ENCODE peak calls at places on chromosomes 3 and 15, in seven cellular contexts. M is upper lobe of right lung, E is anterior cingulate cortex, T is WTC11, H is RCC 7860, A is esophagus squamous epithelium, N is HT-29. V is an unnamed sample.

GRCh38 chr15:40254452-40254851 is 15.6 kb downstream of the PAK6 start:
- DNase-seq in M (no peak), E (no peak), T (no peak), H (no peak), A (no peak), N (no peak), V (no peak)

GRCh38 chr3:53749428-53749827 is 96.8 kb downstream of the CHDH start:
- DNase-seq in M (no peak), E (no peak), T (no peak), H (no peak), A (no peak), N (no peak), V (no peak)

GRCh38 chr15:94164202-94164807 is 67.1 kb upstream of the MCTP2 start:
- DNase-seq in M (no peak), E (no peak), T (peak; percentile 67), H (peak; percentile 44), A (no peak), N (peak; percentile 92), V (peak; percentile 20)

GRCh38 chr3:183381179-183381578 is 47.2 kb downstream of the MCF2L2 start:
- DNase-seq in M (no peak), E (no peak), T (no peak), H (peak; percentile 23), A (no peak), N (no peak), V (no peak)

GRCh38 chr15:92161039-92161670 is 232.5 kb upstream of the ST8SIA2 start:
- DNase-seq in M (no peak), E (no peak), T (no peak), H (no peak), A (no peak), N (no peak), V (no peak)

GRCh38 chr3:5010706-5011554 is 31.7 kb downstream of the BHLHE40 start:
- DNase-seq in M (peak; percentile 34), E (no peak), T (no peak), H (no peak), A (no peak), N (no peak), V (no peak)

GRCh38 chr15:71784719-71785118 is 25.6 kb upstream of the NR2E3 start:
- DNase-seq in M (no peak), E (no peak), T (peak; percentile 71), H (no peak), A (no peak), N (no peak), V (no peak)

GRCh38 chr3:66220066-66220465 is 735 bp upstream of the SLC25A26 start:
- DNase-seq in M (no peak), E (no peak), T (no peak), H (no peak), A (no peak), N (no peak), V (no peak)

GRCh38 chr3:126181398-126181725 is 976 bp upstream of the ALDH1L1 start:
- DNase-seq in M (no peak), E (no peak), T (no peak), H (no peak), A (no peak), N (no peak), V (no peak)

GRCh38 chr15:67955256-67955655 is 98.9 kb upstream of the PIAS1 start:
- DNase-seq in M (no peak), E (no peak), T (no peak), H (no peak), A (no peak), N (no peak), V (no peak)

GRCh38 chr3:58999134-58999778 is 50.6 kb downstream of the CFAP20DC start:
- DNase-seq in M (no peak), E (no peak), T (no peak), H (no peak), A (no peak), N (no peak), V (no peak)

GRCh38 chr15:55784284-55784683 is 41.3 kb upstream of the PRTG start:
- DNase-seq in M (no peak), E (no peak), T (no peak), H (no peak), A (no peak), N (no peak), V (no peak)

GRCh38 chr3:10008588-10009344 is 17.5 kb upstream of the FANCD2 start:
- DNase-seq in M (peak; percentile 94), E (peak; percentile 61), T (peak; percentile 85), H (no peak), A (no peak), N (peak; percentile 82), V (peak; percentile 73)

GRCh38 chr15:38846351-38846750 is 281.7 kb upstream of the RASGRP1 start:
- DNase-seq in M (no peak), E (no peak), T (no peak), H (no peak), A (no peak), N (no peak), V (no peak)

GRCh38 chr15:39887832-39888231 is 32.2 kb downstream of the GPR176 start:
- DNase-seq in M (no peak), E (no peak), T (no peak), H (peak; percentile 19), A (no peak), N (peak; percentile 72), V (peak; percentile 15)

GRCh38 chr15:55587321-55588069 is 650 bp downstream of the PYGO1 start:
- DNase-seq in M (no peak), E (no peak), T (peak; percentile 52), H (no peak), A (no peak), N (no peak), V (no peak)

GRCh38 chr3:113261996-113262665 is 50.8 kb downstream of the BOC start:
- DNase-seq in M (no peak), E (no peak), T (no peak), H (no peak), A (no peak), N (peak; percentile 17), V (no peak)

GRCh38 chr15:78276032-78276943 is 11.9 kb downstream of the DNAJA4 start:
- DNase-seq in M (no peak), E (no peak), T (no peak), H (no peak), A (no peak), N (no peak), V (no peak)

GRCh38 chr3:65508743-65509422 is 529.8 kb downstream of the MAGI1 start:
- DNase-seq in M (no peak), E (no peak), T (no peak), H (no peak), A (no peak), N (no peak), V (no peak)

GRCh38 chr3:188343894-188344293 is 189.9 kb downstream of the LPP start:
- DNase-seq in M (no peak), E (no peak), T (no peak), H (no peak), A (no peak), N (no peak), V (no peak)

GRCh38 chr15:72315706-72316370 is 4.1 kb downstream of the CELF6 start:
- DNase-seq in M (no peak), E (no peak), T (no peak), H (no peak), A (no peak), N (no peak), V (no peak)

GRCh38 chr15:25345943-25346342 is 92.9 kb downstream of the UBE3A start:
- DNase-seq in M (no peak), E (peak; percentile 69), T (peak; percentile 41), H (no peak), A (no peak), N (no peak), V (no peak)

GRCh38 chr3:186125118-186125517 is 16.2 kb upstream of the ETV5 start:
- DNase-seq in M (no peak), E (no peak), T (no peak), H (no peak), A (no peak), N (no peak), V (no peak)

GRCh38 chr15:45871121-45871855 is 236.5 kb downstream of the SQOR start:
- DNase-seq in M (no peak), E (no peak), T (no peak), H (no peak), A (no peak), N (peak; percentile 25), V (peak; percentile 17)

GRCh38 chr3:126245811-126246727 is 65.7 kb upstream of the ALDH1L1 start:
- DNase-seq in M (peak; percentile 67), E (peak; percentile 23), T (peak; percentile 60), H (no peak), A (no peak), N (peak; percentile 32), V (peak; percentile 45)

GRCh38 chr3:195897081-195897852 is 11.1 kb downstream of the TNK2 start:
- DNase-seq in M (no peak), E (no peak), T (no peak), H (peak; percentile 77), A (no peak), N (peak; percentile 47), V (peak; percentile 62)

GRCh38 chr3:58627580-58627894 is 39.0 kb downstream of the FAM3D start:
- DNase-seq in M (no peak), E (peak; percentile 12), T (no peak), H (no peak), A (no peak), N (no peak), V (no peak)

GRCh38 chr3:20128378-20128777 is 57.6 kb downstream of the SGO1 start:
- DNase-seq in M (no peak), E (no peak), T (no peak), H (no peak), A (no peak), N (no peak), V (no peak)

GRCh38 chr3:98359993-98360675 is 6.5 kb downstream of the OR5K4 start:
- DNase-seq in M (no peak), E (no peak), T (no peak), H (no peak), A (no peak), N (peak; percentile 32), V (no peak)